ENCODE peak calls at places on chromosomes 3 and 15, in seven cellular contexts. One of them, this sample, is unnamed.

GRCh38 chr15:92113832-92114231 is 260.3 kb downstream of the SLCO3A1 start:
- DNase-seq in fibroblast of pulmonary artery: no peak
- DNase-seq in cardiac muscle cell: no peak
- DNase-seq in GM12865: no peak
- DNase-seq in GM10248: no peak
- DNase-seq in H9: peak; percentile 54
- DNase-seq in endothelial cell: no peak
- DNase-seq in this sample: no peak

GRCh38 chr3:128236667-128237066 is 83.4 kb downstream of the EEFSEC start:
- DNase-seq in fibroblast of pulmonary artery: no peak
- DNase-seq in cardiac muscle cell: peak; percentile 54
- DNase-seq in GM12865: no peak
- DNase-seq in GM10248: no peak
- DNase-seq in H9: no peak
- DNase-seq in endothelial cell: no peak
- DNase-seq in this sample: no peak

GRCh38 chr3:28267984-28268849 is 26.8 kb downstream of the CMC1 start:
- DNase-seq in fibroblast of pulmonary artery: no peak
- DNase-seq in cardiac muscle cell: no peak
- DNase-seq in GM12865: no peak
- DNase-seq in GM10248: no peak
- DNase-seq in H9: no peak
- DNase-seq in endothelial cell: no peak
- DNase-seq in this sample: no peak

GRCh38 chr3:179046497-179047353 is 24.9 kb downstream of the ZMAT3 start:
- DNase-seq in fibroblast of pulmonary artery: no peak
- DNase-seq in cardiac muscle cell: no peak
- DNase-seq in GM12865: peak; percentile 88
- DNase-seq in GM10248: peak; percentile 47
- DNase-seq in H9: no peak
- DNase-seq in endothelial cell: no peak
- DNase-seq in this sample: no peak

GRCh38 chr3:123375014-123375940 is 73.6 kb downstream of the ADCY5 start:
- DNase-seq in fibroblast of pulmonary artery: no peak
- DNase-seq in cardiac muscle cell: peak; percentile 93
- DNase-seq in GM12865: no peak
- DNase-seq in GM10248: no peak
- DNase-seq in H9: no peak
- DNase-seq in endothelial cell: no peak
- DNase-seq in this sample: no peak

GRCh38 chr3:135922903-135923250 is 42.7 kb upstream of the PPP2R3A start:
- DNase-seq in fibroblast of pulmonary artery: no peak
- DNase-seq in cardiac muscle cell: peak; percentile 19
- DNase-seq in GM12865: no peak
- DNase-seq in GM10248: no peak
- DNase-seq in H9: no peak
- DNase-seq in endothelial cell: no peak
- DNase-seq in this sample: no peak

GRCh38 chr15:68272797-68273271 is 4.7 kb upstream of the FEM1B start:
- DNase-seq in fibroblast of pulmonary artery: peak; percentile 76
- DNase-seq in cardiac muscle cell: no peak
- DNase-seq in GM12865: no peak
- DNase-seq in GM10248: no peak
- DNase-seq in H9: no peak
- DNase-seq in endothelial cell: no peak
- DNase-seq in this sample: no peak

GRCh38 chr3:197372076-197372661 is 73.8 kb upstream of the DLG1 start:
- DNase-seq in fibroblast of pulmonary artery: peak; percentile 80
- DNase-seq in cardiac muscle cell: no peak
- DNase-seq in GM12865: no peak
- DNase-seq in GM10248: no peak
- DNase-seq in H9: no peak
- DNase-seq in endothelial cell: no peak
- DNase-seq in this sample: no peak

GRCh38 chr3:56870436-56870835 is 68.7 kb upstream of the ARHGEF3 start:
- DNase-seq in fibroblast of pulmonary artery: no peak
- DNase-seq in cardiac muscle cell: no peak
- DNase-seq in GM12865: no peak
- DNase-seq in GM10248: no peak
- DNase-seq in H9: no peak
- DNase-seq in endothelial cell: no peak
- DNase-seq in this sample: no peak

GRCh38 chr3:187916072-187916471 is 170.8 kb upstream of the BCL6 start:
- DNase-seq in fibroblast of pulmonary artery: no peak
- DNase-seq in cardiac muscle cell: no peak
- DNase-seq in GM12865: no peak
- DNase-seq in GM10248: no peak
- DNase-seq in H9: no peak
- DNase-seq in endothelial cell: no peak
- DNase-seq in this sample: no peak

GRCh38 chr15:35168464-35168863 is 83.4 kb upstream of the NANOGP8 start:
- DNase-seq in fibroblast of pulmonary artery: peak; percentile 57
- DNase-seq in cardiac muscle cell: no peak
- DNase-seq in GM12865: no peak
- DNase-seq in GM10248: no peak
- DNase-seq in H9: no peak
- DNase-seq in endothelial cell: no peak
- DNase-seq in this sample: no peak

GRCh38 chr3:64103131-64103530 is 79.8 kb upstream of the PSMD6 start:
- DNase-seq in fibroblast of pulmonary artery: no peak
- DNase-seq in cardiac muscle cell: no peak
- DNase-seq in GM12865: no peak
- DNase-seq in GM10248: no peak
- DNase-seq in H9: no peak
- DNase-seq in endothelial cell: no peak
- DNase-seq in this sample: no peak

GRCh38 chr3:149969110-149969944 is 1.4 kb downstream of the PFN2 start:
- DNase-seq in fibroblast of pulmonary artery: peak; percentile 88
- DNase-seq in cardiac muscle cell: peak; percentile 79
- DNase-seq in GM12865: no peak
- DNase-seq in GM10248: no peak
- DNase-seq in H9: peak; percentile 78
- DNase-seq in endothelial cell: peak; percentile 55
- DNase-seq in this sample: peak; percentile 52

GRCh38 chr3:132034486-132035464 is at the start of gene CPNE4:
- DNase-seq in fibroblast of pulmonary artery: peak; percentile 74
- DNase-seq in cardiac muscle cell: peak; percentile 96
- DNase-seq in GM12865: peak; percentile 62
- DNase-seq in GM10248: peak; percentile 85
- DNase-seq in H9: peak; percentile 94
- DNase-seq in endothelial cell: peak; percentile 100
- DNase-seq in this sample: peak; percentile 99

GRCh38 chr15:94229591-94230365 is 1.6 kb upstream of the MCTP2 start:
- DNase-seq in fibroblast of pulmonary artery: no peak
- DNase-seq in cardiac muscle cell: no peak
- DNase-seq in GM12865: peak; percentile 55
- DNase-seq in GM10248: peak; percentile 45
- DNase-seq in H9: no peak
- DNase-seq in endothelial cell: no peak
- DNase-seq in this sample: no peak

GRCh38 chr3:66302288-66302687 is 81.5 kb downstream of the SLC25A26 start:
- DNase-seq in fibroblast of pulmonary artery: no peak
- DNase-seq in cardiac muscle cell: no peak
- DNase-seq in GM12865: peak; percentile 50
- DNase-seq in GM10248: no peak
- DNase-seq in H9: no peak
- DNase-seq in endothelial cell: no peak
- DNase-seq in this sample: no peak

GRCh38 chr3:140501054-140501769 is 176.7 kb upstream of the TRIM42 start:
- DNase-seq in fibroblast of pulmonary artery: no peak
- DNase-seq in cardiac muscle cell: no peak
- DNase-seq in GM12865: no peak
- DNase-seq in GM10248: no peak
- DNase-seq in H9: no peak
- DNase-seq in endothelial cell: no peak
- DNase-seq in this sample: no peak

GRCh38 chr15:88658070-88658965 is 19.5 kb downstream of the ISG20 start:
- DNase-seq in fibroblast of pulmonary artery: no peak
- DNase-seq in cardiac muscle cell: no peak
- DNase-seq in GM12865: no peak
- DNase-seq in GM10248: no peak
- DNase-seq in H9: no peak
- DNase-seq in endothelial cell: no peak
- DNase-seq in this sample: no peak

GRCh38 chr15:65396965-65397317 is 19.1 kb upstream of the IGDCC3 start:
- DNase-seq in fibroblast of pulmonary artery: no peak
- DNase-seq in cardiac muscle cell: no peak
- DNase-seq in GM12865: no peak
- DNase-seq in GM10248: no peak
- DNase-seq in H9: no peak
- DNase-seq in endothelial cell: no peak
- DNase-seq in this sample: no peak

GRCh38 chr15:90807687-90808086 is 60.7 kb upstream of the FURIN start:
- DNase-seq in fibroblast of pulmonary artery: no peak
- DNase-seq in cardiac muscle cell: no peak
- DNase-seq in GM12865: no peak
- DNase-seq in GM10248: no peak
- DNase-seq in H9: no peak
- DNase-seq in endothelial cell: no peak
- DNase-seq in this sample: no peak

GRCh38 chr15:70087708-70088352 is 9.9 kb downstream of the TLE3 start:
- DNase-seq in fibroblast of pulmonary artery: no peak
- DNase-seq in cardiac muscle cell: no peak
- DNase-seq in GM12865: no peak
- DNase-seq in GM10248: no peak
- DNase-seq in H9: no peak
- DNase-seq in endothelial cell: no peak
- DNase-seq in this sample: no peak

DNA sequence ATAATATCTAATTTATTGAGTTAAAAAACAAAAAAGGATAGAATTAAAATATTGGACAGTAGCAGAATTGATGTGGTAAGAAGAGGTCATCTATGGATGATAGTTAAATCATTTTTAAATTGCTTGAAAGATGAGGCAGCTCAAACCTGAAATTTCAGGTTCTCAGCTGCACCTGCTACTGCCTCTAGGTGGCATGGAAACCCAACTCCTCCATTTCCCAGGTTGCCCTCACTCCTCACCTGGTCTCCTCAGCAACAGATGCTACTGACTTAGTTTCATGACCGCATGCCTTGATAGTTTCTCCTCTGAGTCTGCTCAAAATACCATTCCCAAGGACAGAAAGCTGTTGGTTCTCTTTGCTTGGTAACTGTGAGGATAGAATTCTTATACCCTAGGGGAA is 148.1 kb downstream of the ABHD5 start:
- DNase-seq in fibroblast of pulmonary artery: no peak
- DNase-seq in cardiac muscle cell: no peak
- DNase-seq in GM12865: no peak
- DNase-seq in GM10248: no peak
- DNase-seq in H9: no peak
- DNase-seq in endothelial cell: no peak
- DNase-seq in this sample: no peak
- TF ChIP-seq CTCF in fibroblast of pulmonary artery: no peak
- TF ChIP-seq CTCF in cardiac muscle cell: no peak
- TF ChIP-seq CTCF in GM12865: peak; percentile 5
- TF ChIP-seq CTCF in GM10248: no peak
- TF ChIP-seq CTCF in H9: peak; percentile 66
- TF ChIP-seq CTCF in endothelial cell: no peak
- TF ChIP-seq CTCF in this sample: no peak

DNA sequence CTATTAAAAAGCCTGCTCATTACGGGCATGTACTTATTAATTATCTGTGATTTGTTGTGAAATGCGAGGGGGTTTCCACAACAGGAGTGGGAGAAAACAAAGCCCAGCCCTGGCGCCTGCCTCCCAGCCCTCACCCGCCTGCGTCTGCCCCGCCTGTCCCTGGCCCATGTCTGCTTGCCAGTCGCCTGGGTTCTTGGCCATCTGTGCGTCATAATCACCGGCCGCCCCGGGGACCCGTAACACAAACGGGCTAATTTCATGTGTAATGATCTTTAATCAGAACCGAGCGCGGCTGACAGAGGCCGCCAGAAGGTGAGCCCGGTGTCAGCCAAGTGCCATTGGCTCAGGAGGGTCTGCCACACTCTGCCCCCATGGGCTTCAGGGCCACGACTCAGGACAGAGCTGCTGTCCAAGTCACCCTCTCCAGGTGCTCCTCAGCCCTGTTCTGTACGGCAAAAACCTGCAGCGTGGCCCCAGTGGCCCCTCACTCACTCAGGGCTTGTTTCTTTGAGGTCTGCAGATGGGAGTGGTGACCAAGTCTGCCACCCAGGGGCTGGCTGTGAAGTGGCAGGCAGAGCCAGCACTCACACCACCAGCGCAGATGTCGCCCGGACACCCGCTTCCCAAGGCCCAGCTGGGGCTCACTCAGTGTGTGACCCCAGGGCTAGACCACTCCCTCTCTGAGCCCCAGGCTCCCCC is 28.8 kb upstream of the TMEM115 start:
- DNase-seq in fibroblast of pulmonary artery: no peak
- DNase-seq in cardiac muscle cell: peak; percentile 49
- DNase-seq in GM12865: peak; percentile 16
- DNase-seq in GM10248: no peak
- DNase-seq in H9: peak; percentile 67
- DNase-seq in endothelial cell: peak; percentile 45
- DNase-seq in this sample: peak; percentile 61
- TF ChIP-seq CTCF in fibroblast of pulmonary artery: peak; percentile 27
- TF ChIP-seq CTCF in cardiac muscle cell: peak; percentile 38
- TF ChIP-seq CTCF in GM12865: peak; percentile 24
- TF ChIP-seq CTCF in GM10248: peak; percentile 8
- TF ChIP-seq CTCF in H9: peak; percentile 67
- TF ChIP-seq CTCF in endothelial cell: peak; percentile 23
- TF ChIP-seq CTCF in this sample: peak; percentile 58

GRCh38 chr3:108123326-108123725 is 32.5 kb upstream of the CD47 start:
- DNase-seq in fibroblast of pulmonary artery: no peak
- DNase-seq in cardiac muscle cell: no peak
- DNase-seq in GM12865: no peak
- DNase-seq in GM10248: no peak
- DNase-seq in H9: no peak
- DNase-seq in endothelial cell: no peak
- DNase-seq in this sample: no peak
- TF ChIP-seq CTCF in fibroblast of pulmonary artery: no peak
- TF ChIP-seq CTCF in cardiac muscle cell: no peak
- TF ChIP-seq CTCF in GM12865: no peak
- TF ChIP-seq CTCF in GM10248: no peak
- TF ChIP-seq CTCF in H9: no peak
- TF ChIP-seq CTCF in endothelial cell: no peak
- TF ChIP-seq CTCF in this sample: no peak

DNA sequence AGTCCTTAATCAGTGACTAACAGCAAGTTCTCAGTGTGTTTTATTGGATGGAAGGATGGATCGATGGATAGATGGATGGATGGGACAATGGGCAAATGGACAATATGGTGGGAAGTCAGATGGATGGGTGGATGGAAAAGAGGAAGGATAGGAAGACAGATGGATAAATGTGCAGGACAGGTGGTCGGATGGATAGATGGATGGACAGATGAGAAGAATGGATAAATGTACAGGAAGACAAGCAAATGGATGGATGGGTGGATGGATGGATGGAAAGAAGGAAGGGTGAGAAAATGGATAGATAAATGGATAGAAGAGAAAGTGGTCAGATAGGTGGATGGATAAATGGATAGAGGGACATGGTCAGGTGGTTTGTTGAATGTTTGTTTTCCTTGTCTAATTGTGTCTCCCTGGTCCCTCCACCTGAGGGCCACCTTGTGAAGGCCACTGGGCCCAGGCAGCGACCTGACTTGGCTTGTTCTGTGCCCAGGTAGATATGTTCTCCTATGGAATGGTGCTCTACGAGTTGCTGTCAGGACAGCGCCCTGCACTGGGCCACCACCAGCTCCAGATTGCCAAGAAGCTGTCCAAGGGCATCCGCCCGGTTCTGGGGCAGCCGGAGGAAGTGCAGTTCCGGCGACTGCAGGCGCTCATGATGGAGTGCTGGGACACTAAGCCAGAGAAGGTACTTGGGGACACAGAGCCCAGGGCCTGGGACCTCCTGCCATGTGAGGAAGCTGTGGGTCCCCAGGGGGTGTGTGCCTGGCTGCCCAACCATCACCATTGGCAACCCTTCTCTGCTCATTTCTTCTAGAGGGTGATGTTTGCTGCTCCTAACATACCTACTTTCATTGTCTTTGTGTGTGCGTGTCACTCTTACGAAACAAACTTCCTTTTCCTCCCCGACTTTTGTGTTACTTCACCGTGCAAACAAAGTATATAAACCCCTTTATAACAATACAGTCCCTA is 137.5 kb downstream of the LRRK1 start:
- DNase-seq in fibroblast of pulmonary artery: peak; percentile 56
- DNase-seq in cardiac muscle cell: no peak
- DNase-seq in GM12865: no peak
- DNase-seq in GM10248: no peak
- DNase-seq in H9: no peak
- DNase-seq in endothelial cell: no peak
- DNase-seq in this sample: no peak
- TF ChIP-seq CTCF in fibroblast of pulmonary artery: no peak
- TF ChIP-seq CTCF in cardiac muscle cell: no peak
- TF ChIP-seq CTCF in GM12865: no peak
- TF ChIP-seq CTCF in GM10248: no peak
- TF ChIP-seq CTCF in H9: peak; percentile 23
- TF ChIP-seq CTCF in endothelial cell: no peak
- TF ChIP-seq CTCF in this sample: no peak